ENCODE peak calls at places on chromosome 5, in six cellular contexts. A is body of pancreas, U is tibial nerve, B is HepG2, R is psoas muscle, D is A673. N is an unnamed sample.

GRCh38 chr5:124872615-124873014 is 126.2 kb upstream of the ZNF608 start:
- DNase-seq in D (no peak), R (no peak), U (no peak), B (no peak), A (no peak), N (no peak)

GRCh38 chr5:94693043-94693822 is 74.8 kb downstream of the SLF1 start:
- DNase-seq in R (no peak), D (peak), A (no peak), U (no peak), B (peak), N (peak)

GRCh38 chr5:89211836-89212235 is 328.9 kb upstream of the MEF2C start:
- DNase-seq in B (no peak), R (no peak), A (no peak), D (no peak), U (no peak), N (peak)

GRCh38 chr5:56175465-56175864 is 57.7 kb downstream of the ANKRD55 start:
- DNase-seq in A (peak), D (peak), R (no peak), U (peak), B (no peak), N (no peak)

GRCh38 chr5:169788168-169788567 is 151.1 kb downstream of the DOCK2 start:
- DNase-seq in B (no peak), U (no peak), R (no peak), D (peak), A (no peak), N (no peak)

GRCh38 chr5:118825226-118825625 is 163.1 kb downstream of the DTWD2 start:
- DNase-seq in B (no peak), A (no peak), R (no peak), U (no peak), D (no peak), N (no peak)

GRCh38 chr5:150081541-150082283 is 4.6 kb downstream of the CSF1R start:
- DNase-seq in B (no peak), R (peak), U (peak), D (no peak), A (peak), N (no peak)

GRCh38 chr5:61575103-61575502 is 243.0 kb downstream of the ZSWIM6 start:
- DNase-seq in U (no peak), A (peak), D (peak), B (no peak), R (no peak), N (peak)

GRCh38 chr5:17799521-17799920 is 165.3 kb downstream of the TAF11L14 start:
- DNase-seq in D (no peak), A (no peak), B (no peak), U (no peak), R (no peak), N (no peak)

GRCh38 chr5:82684153-82684552 is 393.0 kb downstream of the TMEM167A start:
- DNase-seq in B (no peak), R (no peak), U (no peak), A (no peak), D (no peak), N (no peak)

GRCh38 chr5:88287846-88288588 is 19.4 kb upstream of the TMEM161B start:
- DNase-seq in B (no peak), R (no peak), U (no peak), D (no peak), A (no peak), N (no peak)

GRCh38 chr5:9851458-9851857 is 221.3 kb upstream of the TAS2R1 start:
- DNase-seq in A (peak), R (no peak), U (peak), D (no peak), B (no peak), N (peak)

GRCh38 chr5:73733219-73733618 is 107.2 kb downstream of the ARHGEF28 start:
- DNase-seq in B (no peak), U (no peak), R (no peak), D (no peak), A (peak), N (no peak)

GRCh38 chr5:60522299-60522915 is 177.6 kb downstream of the DEPDC1B start:
- DNase-seq in D (no peak), U (no peak), A (no peak), B (no peak), R (no peak), N (no peak)

GRCh38 chr5:158020555-158021418 is 161.8 kb upstream of the CLINT1 start:
- DNase-seq in R (no peak), B (no peak), U (no peak), A (no peak), D (no peak), N (no peak)

GRCh38 chr5:107646418-107646817 is 24.3 kb downstream of the EFNA5 start:
- DNase-seq in D (no peak), R (no peak), U (no peak), B (no peak), A (no peak), N (no peak)

GRCh38 chr5:95960802-95961616 is 642 bp downstream of the ELL2 start:
- DNase-seq in U (peak), R (peak), D (peak), B (peak), A (peak), N (peak)

GRCh38 chr5:170681013-170681433 is 102.5 kb upstream of the GABRP start:
- DNase-seq in D (peak), B (no peak), A (peak), R (no peak), U (no peak), N (no peak)

GRCh38 chr5:66494437-66494836 is 101.8 kb upstream of the MAST4 start:
- DNase-seq in U (no peak), R (no peak), D (no peak), A (peak), B (no peak), N (no peak)
- TF ChIP-seq CTCF in U (no peak), R (no peak), D (peak), A (no peak), B (peak), N (no peak)

GRCh38 chr5:79736528-79737514 is 47.2 kb downstream of the CMYA5 start:
- DNase-seq in B (no peak), R (no peak), U (no peak), A (no peak), D (no peak), N (no peak)
- H3K4me3 ChIP-seq in B (no peak), R (no peak), U (no peak), A (no peak), D (no peak), N (no peak)

DNA sequence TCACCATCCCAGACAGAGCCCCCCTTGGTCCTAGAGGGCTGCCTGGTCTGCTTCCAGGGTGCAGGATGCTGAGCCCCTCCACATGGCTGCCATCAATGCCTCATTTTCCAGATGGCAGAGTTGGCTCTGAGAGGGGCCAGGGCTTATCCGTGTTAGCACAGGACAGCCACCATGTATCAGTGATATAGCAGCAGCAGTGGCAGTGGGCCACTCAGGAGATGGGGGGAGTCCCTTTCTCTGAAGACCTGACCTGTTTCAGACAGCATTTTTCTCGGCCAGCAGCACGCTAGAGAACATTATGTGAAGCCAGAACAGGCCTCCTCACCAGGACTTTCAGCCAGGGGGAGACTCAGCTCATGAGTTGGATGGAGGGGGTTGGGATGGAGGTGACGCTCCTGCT is 1.6 kb upstream of the SMIM32 start:
- DNase-seq in B (no peak), A (no peak), U (no peak), R (no peak), D (no peak), N (no peak)
- H3K27ac ChIP-seq in B (no peak), A (no peak), U (no peak), R (no peak), D (no peak), N (no peak)

GRCh38 chr5:32319392-32319791 is 6.7 kb upstream of the MTMR12 start:
- DNase-seq in D (no peak), B (peak), R (no peak), A (no peak), U (no peak), N (no peak)
- TF ChIP-seq CTCF in D (no peak), B (peak), R (no peak), A (no peak), U (no peak), N (no peak)

DNA sequence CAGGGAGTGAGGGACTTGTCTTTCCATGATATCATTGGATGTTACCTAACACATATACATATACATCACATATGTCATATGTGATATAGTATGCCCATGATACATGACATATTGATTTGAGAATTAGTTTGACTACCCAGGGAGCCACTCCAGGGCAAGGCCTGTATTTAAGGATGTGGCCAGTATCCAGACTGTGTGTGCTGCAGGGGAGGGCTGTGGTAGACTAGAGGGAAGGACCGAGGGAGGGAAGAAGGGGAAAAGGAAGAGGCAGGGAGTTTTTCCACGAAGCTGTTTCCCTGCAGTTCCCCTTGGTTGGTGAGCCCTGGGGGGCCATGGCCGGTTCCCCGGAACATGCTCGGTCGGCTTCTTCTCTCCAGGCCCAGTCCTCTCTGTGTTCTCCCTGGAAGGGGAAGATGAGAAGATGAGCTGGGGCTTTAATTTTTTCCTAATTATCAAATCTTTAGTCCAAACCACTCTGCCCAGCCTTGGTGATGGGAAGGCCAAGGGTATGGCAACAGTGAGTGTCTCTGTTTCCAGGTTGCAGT is 48.7 kb downstream of the NSUN2 start:
- DNase-seq in U (no peak), A (no peak), R (no peak), B (no peak), D (no peak), N (no peak)
- H3K4me3 ChIP-seq in U (no peak), A (no peak), R (no peak), B (no peak), D (no peak), N (no peak)

GRCh38 chr5:138230981-138231589 is 18.0 kb upstream of the CDC23 start:
- DNase-seq in R (no peak), A (peak), D (peak), U (no peak), B (peak), N (no peak)
- H3K27ac ChIP-seq in R (no peak), A (no peak), D (no peak), U (no peak), B (no peak), N (no peak)

GRCh38 chr5:75012748-75013147 is 39.6 kb downstream of the GCNT4 start:
- DNase-seq in R (no peak), D (no peak), A (no peak), B (no peak), U (no peak), N (no peak)
- TF ChIP-seq CTCF in R (no peak), D (no peak), A (no peak), B (no peak), U (no peak), N (no peak)

GRCh38 chr5:80069918-80070318 is 34.8 kb downstream of the THBS4 start:
- DNase-seq in A (no peak), U (no peak), R (no peak), B (no peak), D (peak), N (no peak)
- H3K4me3 ChIP-seq in A (no peak), U (no peak), R (no peak), B (no peak), D (no peak), N (no peak)

DNA sequence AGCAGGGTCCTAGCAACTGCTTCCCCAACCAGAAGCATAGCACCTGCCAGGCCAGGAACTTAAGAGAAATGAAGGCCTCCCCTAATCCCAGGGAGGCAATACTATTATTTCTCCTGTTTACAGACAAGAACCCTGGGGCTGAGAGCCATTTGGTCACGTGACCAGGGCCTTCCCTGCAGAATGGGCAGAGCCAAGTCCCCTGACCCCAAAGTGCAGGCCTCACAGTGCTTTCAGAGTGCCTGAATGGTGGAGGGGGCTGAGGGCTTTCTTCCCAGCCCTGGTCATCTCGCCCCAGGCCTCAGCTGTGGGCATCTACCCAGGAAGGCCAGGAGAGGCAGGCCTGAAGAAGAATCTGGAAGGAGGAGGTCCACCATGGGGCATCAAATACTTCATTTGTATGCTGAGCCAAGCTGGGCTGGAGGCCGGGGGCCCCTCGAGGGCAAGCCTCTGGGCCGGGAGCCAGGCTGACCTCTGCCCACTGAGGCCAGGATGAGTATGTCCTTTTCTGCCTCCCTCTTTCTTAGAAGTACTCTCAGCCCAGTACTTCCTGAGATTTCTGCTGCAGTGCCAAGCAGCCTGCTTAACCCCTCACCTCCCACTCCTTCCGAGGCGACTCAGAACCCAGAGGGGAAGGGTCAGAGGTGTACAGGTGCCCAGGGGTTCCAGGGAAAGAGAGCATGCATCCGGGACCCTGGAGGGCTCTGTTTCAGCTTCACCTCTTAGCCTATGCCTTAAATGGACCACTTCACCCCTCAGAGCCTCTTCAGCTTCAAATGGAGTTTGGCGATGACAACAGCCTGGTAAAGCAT is 18.9 kb upstream of the DUSP1 start:
- DNase-seq in A (no peak), R (no peak), B (no peak), U (no peak), D (no peak), N (no peak)
- H3K27ac ChIP-seq in A (peak), R (peak), B (peak), U (peak), D (no peak), N (no peak)

GRCh38 chr5:152953788-152954483 is 536.5 kb upstream of the GRIA1 start:
- DNase-seq in A (no peak), D (peak), R (no peak), B (no peak), U (no peak), N (no peak)
- TF ChIP-seq CTCF in A (no peak), D (no peak), R (no peak), B (no peak), U (no peak), N (no peak)

N was measured in AG04450.